ENCODE peak calls at places on chromosomes 7 and 10, in six cellular contexts. H is stimulated activated CD4-positive, alpha-beta T cell treated with anti-CD3 and anti-CD28 coated beads, Interleukin-1b, Interleukin-23, amount 100 ng/mL, for 24 hours; N is heart left ventricle; O is uterus; M is LoVo; U is A172. T is an unnamed sample.

GRCh38 chr10:70479626-70480253 is 1.2 kb downstream of the PALD1 start:
- DNase-seq in M (no peak), U (no peak), O (no peak), N (peak), H (no peak), T (no peak)

GRCh38 chr7:140033036-140033435 is 29.7 kb downstream of the PARP12 start:
- DNase-seq in O (no peak), U (peak), N (no peak), M (no peak), H (no peak), T (no peak)

GRCh38 chr7:132709971-132710567 is 133.8 kb upstream of the PLXNA4 start:
- DNase-seq in N (no peak), H (no peak), M (peak), O (no peak), U (peak), T (peak)

GRCh38 chr10:47262606-47263295 is 37.2 kb upstream of the GDF10 start:
- DNase-seq in M (no peak), O (no peak), N (no peak), H (no peak), U (no peak), T (no peak)

GRCh38 chr7:139108256-139109187 is 998 bp downstream of the ZC3HAV1 start:
- DNase-seq in M (no peak), U (no peak), O (peak), H (no peak), N (peak), T (peak)

GRCh38 chr7:38257350-38257677 is 16.1 kb downstream of the TARP start:
- DNase-seq in H (no peak), O (no peak), U (no peak), N (no peak), M (no peak), T (no peak)

GRCh38 chr10:35422236-35422635 is 85.9 kb downstream of the CCNY start:
- DNase-seq in O (no peak), M (no peak), U (peak), N (no peak), H (no peak), T (peak)

GRCh38 chr7:29622335-29623265 is 59.0 kb downstream of the PRR15 start:
- DNase-seq in U (peak), M (peak), N (no peak), O (no peak), H (no peak), T (peak)

GRCh38 chr7:365593-365992 is 75.6 kb downstream of the FOXL3 start:
- DNase-seq in U (no peak), N (no peak), M (no peak), O (no peak), H (no peak), T (no peak)

GRCh38 chr7:66522518-66522917 is 106.2 kb upstream of the KCTD7 start:
- DNase-seq in M (peak), H (no peak), N (no peak), U (no peak), O (no peak), T (no peak)

GRCh38 chr7:23544913-23545354 is 13.2 kb upstream of the TRA2A start:
- DNase-seq in O (no peak), H (no peak), M (peak), U (peak), N (no peak), T (peak)

GRCh38 chr7:21028186-21028989 is 241.7 kb upstream of the SP8 start:
- DNase-seq in O (no peak), N (no peak), U (peak), H (no peak), M (no peak), T (peak)

GRCh38 chr7:5630670-5631069 is 150.8 kb downstream of the RNF216 start:
- DNase-seq in N (no peak), O (no peak), M (no peak), H (no peak), U (no peak), T (no peak)

GRCh38 chr7:2970907-2971306 is 72.8 kb downstream of the CARD11 start:
- DNase-seq in N (no peak), O (no peak), H (no peak), M (no peak), U (no peak), T (no peak)